ENCODE peak calls at places on chromosome 21, in six cellular contexts. A is A549, Z is transverse colon, Q is GM12878, V is SK-N-SH, Y is upper lobe of left lung. C is an unnamed sample.
A peak's percentile ranks its signal among the peaks of the same experiment; 100 is the strongest.

GRCh38 chr21:36482181-36482580 is 2.3 kb upstream of the CLDN14 start:
- DNase-seq in Q (no peak), Z (no peak), A (no peak), V (no peak), Y (no peak), C (no peak)

GRCh38 chr21:18772404-18772803 is 368.8 kb upstream of the TMPRSS15 start:
- DNase-seq in A (no peak), V (no peak), Y (no peak), Q (no peak), Z (no peak), C (no peak)

GRCh38 chr21:36518883-36519492 is 39.1 kb upstream of the CLDN14 start:
- DNase-seq in V (no peak), Q (no peak), A (no peak), Z (no peak), Y (no peak), C (no peak)

GRCh38 chr21:37835512-37835911 is 80.7 kb downstream of the KCNJ6 start:
- DNase-seq in V (no peak), Q (no peak), A (no peak), Z (no peak), Y (no peak), C (no peak)

GRCh38 chr21:46538851-46539666 is 65.8 kb downstream of the S100B start:
- DNase-seq in Z (no peak), A (no peak), Y (no peak), Q (no peak), V (no peak), C (no peak)

GRCh38 chr21:42171091-42172053 is 47.6 kb upstream of the ABCG1 start:
- DNase-seq in Z (peak; percentile 91), V (no peak), Y (no peak), Q (no peak), A (peak; percentile 44), C (no peak)

GRCh38 chr21:25997788-25998611 is 172.6 kb downstream of the APP start:
- DNase-seq in V (no peak), Y (no peak), A (no peak), Q (no peak), Z (peak; percentile 45), C (no peak)

GRCh38 chr21:23853796-23854379 is 1753.4 kb downstream of the MRPL39 start:
- DNase-seq in Z (no peak), A (peak; percentile 1), V (peak; percentile 18), Y (no peak), Q (no peak), C (no peak)

GRCh38 chr21:25103500-25104207 is 503.6 kb downstream of the MRPL39 start:
- DNase-seq in Y (no peak), V (no peak), Q (no peak), A (no peak), Z (no peak), C (no peak)

DNA sequence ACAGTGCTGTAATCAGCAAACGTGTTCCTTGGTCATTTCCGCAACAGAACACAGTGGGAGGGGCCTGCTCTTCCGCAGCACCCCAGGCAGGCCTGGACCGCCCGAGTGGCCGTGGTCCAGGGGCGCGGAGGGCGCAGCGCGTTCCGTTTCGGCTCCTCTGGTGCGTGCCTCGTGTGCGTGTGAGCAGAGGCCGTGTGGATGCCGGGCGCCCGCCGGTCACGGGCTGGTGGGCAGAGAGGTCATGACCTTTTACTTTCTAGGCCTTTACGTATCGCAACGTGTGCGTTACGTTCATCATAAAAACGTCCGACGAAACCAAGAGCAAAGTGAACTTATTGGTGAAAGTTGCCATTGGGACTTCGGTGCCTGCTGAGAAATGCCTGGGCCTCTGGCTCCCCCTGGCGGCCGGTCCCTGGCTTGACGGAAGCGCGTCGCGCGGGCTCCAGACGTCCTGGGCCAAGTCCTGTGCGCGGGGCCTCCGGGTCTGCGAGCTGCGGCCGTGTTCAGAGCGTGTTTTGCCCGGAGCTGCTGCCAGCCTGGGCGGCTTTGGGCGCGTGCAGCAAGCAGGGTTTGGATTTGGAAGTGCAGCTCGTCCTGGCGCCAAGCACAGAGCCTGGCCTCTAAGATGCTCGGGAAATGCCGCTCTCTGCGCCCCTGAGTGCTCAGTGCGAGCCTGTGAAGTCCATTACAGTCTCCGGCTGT is 34.4 kb downstream of the COL18A1 start:
- DNase-seq in Z (peak; percentile 83), Y (peak; percentile 82), Q (no peak), V (peak; percentile 95), A (peak; percentile 78), C (peak; percentile 85)
- TF ChIP-seq EP300 in Z (peak; percentile 63), Y (peak; percentile 50), Q (no peak), V (no peak), A (no peak), C (peak; percentile 86)

DNA sequence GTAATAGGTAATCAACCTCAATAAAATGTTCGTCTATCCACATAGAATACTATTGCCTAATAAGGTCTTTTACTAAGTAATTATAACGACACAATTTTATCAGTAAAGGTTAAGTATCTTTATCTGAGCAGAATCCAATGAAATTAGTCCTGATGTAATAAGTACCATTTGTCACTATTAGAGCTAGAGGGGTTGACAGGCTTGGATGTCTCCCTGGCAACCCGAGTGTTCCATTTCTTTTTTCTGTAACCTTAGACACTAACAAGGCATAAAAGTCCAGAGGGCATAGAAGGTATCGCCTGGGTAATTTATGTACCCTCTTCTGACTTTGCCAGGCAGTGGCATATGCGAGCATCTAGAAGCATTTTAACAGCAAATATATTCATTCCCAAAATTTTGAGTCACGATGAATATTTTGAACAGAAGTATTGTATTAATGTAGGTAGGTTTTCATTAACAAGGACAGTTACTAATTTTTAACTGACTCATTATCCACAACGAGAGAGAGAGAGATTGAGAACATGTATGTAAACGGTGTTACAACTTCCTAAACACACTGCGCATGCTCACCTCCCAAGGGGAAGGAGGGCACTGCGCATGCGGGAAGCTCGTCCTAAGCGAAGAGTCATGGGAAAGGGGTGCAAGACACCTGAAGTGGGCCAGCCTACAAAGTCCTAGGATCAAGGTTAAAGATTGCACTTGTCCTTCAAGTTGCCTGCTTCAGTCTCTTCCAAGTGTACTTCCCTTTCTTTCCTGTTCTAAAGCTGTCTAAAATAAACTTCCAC is 423.9 kb downstream of the DSCAM start:
- DNase-seq in Q (no peak), Y (no peak), Z (no peak), V (peak; percentile 40), A (no peak), C (no peak)
- TF ChIP-seq EP300 in Q (no peak), Y (no peak), Z (no peak), V (peak; percentile 50), A (no peak), C (no peak)

GRCh38 chr21:35258521-35258920 is 209.4 kb upstream of the RUNX1 start:
- DNase-seq in A (no peak), Y (no peak), Q (no peak), Z (no peak), V (no peak), C (no peak)

GRCh38 chr21:35257413-35257812 is 208.3 kb upstream of the RUNX1 start:
- DNase-seq in Z (peak; percentile 51), A (peak; percentile 60), Y (peak; percentile 53), Q (no peak), V (no peak), C (no peak)

GRCh38 chr21:35254006-35254751 is 205.1 kb upstream of the RUNX1 start:
- DNase-seq in A (no peak), Z (peak; percentile 44), V (no peak), Q (no peak), Y (no peak), C (no peak)

GRCh38 chr21:35254752-35255138 is 205.6 kb upstream of the RUNX1 start:
- DNase-seq in Y (no peak), Q (no peak), Z (no peak), A (no peak), V (no peak), C (no peak)

DNA sequence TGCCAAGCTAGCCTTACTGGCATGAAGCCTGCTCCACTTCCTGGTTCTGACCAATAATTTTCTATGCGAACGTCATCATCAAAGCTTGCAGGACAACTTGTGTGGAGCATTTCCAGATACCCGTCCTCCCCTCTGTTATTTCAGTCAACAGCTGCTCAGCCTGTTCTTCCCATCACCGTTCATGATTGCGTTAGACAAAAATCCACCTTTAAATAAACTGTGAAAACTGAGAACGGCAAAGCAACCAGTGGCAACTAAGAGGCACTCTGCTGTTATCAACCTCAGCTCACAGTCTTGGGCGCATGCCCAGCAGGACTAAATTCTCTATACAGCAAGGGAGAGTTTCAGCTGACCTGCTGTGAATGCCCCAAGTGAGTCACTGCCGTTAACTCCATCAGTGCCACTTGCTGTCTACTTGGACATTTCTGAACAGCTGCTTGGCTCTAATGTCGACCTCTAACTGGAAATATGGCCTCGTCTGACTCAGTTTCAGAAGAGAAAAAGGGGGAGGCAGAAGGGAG is 207.4 kb upstream of the RUNX1 start:
- DNase-seq in V (peak; percentile 5), A (peak; percentile 86), Q (no peak), Y (peak; percentile 91), Z (peak; percentile 78), C (peak; percentile 60)
- TF ChIP-seq EP300 in V (no peak), A (peak; percentile 38), Q (no peak), Y (peak; percentile 60), Z (peak; percentile 59), C (peak; percentile 62)

DNA sequence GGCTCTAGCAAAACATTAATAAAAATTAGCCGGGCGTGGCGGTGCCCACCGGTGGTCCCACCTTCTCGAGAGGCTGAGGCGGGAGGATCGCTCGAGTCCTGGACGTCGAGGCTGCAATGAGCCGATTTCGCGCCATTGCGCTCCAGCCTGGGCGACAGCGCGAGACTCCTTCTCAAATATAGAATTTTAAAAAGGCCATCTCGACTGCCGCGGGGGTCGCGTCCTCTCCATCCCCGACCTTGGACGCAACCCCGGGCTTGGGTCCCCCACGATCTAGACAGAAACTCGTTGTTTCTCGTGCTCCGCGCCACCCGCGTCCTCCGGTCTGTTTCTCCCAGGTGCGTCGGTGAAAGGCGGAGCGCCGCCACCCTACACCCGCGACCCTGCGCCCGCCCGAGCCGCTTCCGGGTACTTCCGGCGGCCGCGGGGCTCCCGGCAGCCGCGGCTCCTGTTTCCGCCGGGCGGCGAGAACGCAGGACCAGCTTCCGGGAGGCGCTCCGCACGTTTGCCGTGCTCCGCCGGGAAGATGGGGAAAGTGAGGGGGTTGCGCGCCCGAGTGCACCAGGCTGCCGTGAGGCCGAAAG is at the start of gene SLX9:
- DNase-seq in Q (no peak), A (peak; percentile 75), V (peak; percentile 98), Z (peak; percentile 83), Y (peak; percentile 81), C (no peak)
- TF ChIP-seq EP300 in Q (no peak), A (no peak), V (no peak), Z (no peak), Y (no peak), C (no peak)

GRCh38 chr21:16794944-16795343 is 717.9 kb upstream of the CXADR start:
- DNase-seq in Z (no peak), Y (no peak), Q (no peak), V (no peak), A (peak; percentile 73), C (no peak)

GRCh38 chr21:16797530-16797929 is 715.3 kb upstream of the CXADR start:
- DNase-seq in A (no peak), Y (no peak), Z (no peak), Q (no peak), V (no peak), C (no peak)

GRCh38 chr21:16789636-16790035 is 723.2 kb upstream of the CXADR start:
- DNase-seq in Y (no peak), Z (no peak), A (no peak), Q (no peak), V (no peak), C (no peak)

DNA sequence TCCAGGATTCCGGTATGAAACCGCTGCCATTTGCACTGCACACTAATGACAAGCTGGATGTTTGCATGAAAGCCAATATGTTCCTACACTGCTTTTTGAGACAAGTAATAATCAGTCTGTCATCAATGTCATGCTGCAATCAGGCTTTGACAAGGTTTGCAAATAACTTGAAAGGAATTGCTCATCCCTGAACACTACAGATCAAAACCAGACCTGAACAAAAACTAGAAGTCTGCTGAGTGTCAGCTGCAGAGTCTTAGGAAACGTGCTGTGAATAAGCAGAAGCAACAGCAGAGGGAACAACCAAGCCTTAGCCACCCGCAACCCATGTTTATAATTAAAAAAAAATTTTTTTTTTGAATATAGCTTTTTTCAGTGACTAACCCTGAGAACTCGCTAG is 720.7 kb upstream of the CXADR start:
- DNase-seq in Z (no peak), Q (no peak), Y (no peak), V (no peak), A (no peak), C (no peak)
- TF ChIP-seq EP300 in Z (no peak), Q (no peak), Y (no peak), V (no peak), A (no peak), C (no peak)

GRCh38 chr21:15211491-15212133 is 146.8 kb upstream of the NRIP1 start:
- DNase-seq in Z (no peak), A (peak; percentile 54), Y (no peak), Q (no peak), V (no peak), C (no peak)
- TF ChIP-seq EP300 in Z (no peak), A (peak; percentile 41), Y (no peak), Q (no peak), V (no peak), C (no peak)

C was measured in tibial nerve.